ENCODE peak calls at places on chromosomes 5 and 9, in eight cellular contexts. R is endothelial cell; A is stimulated activated CD8-positive, alpha-beta memory T cell treated with anti-CD3 and anti-CD28 coated beads, Interleukin-7, amount 100 ng/mL, for 1 hour; N is tibial artery; F is nucleus accumbens; U is CD8-positive, alpha-beta T cell; P is neural crest cell; J is NCI-H1105 treated with DMSO at 0.1 percent for 48 hours. I is an unnamed sample.

GRCh38 chr5:86797677-86798076 is 179.9 kb downstream of the COX7C start:
- DNase-seq in F (no peak), J (no peak), P (no peak), A (no peak), U (no peak), N (no peak), R (no peak), I (no peak)

GRCh38 chr9:88090151-88090581 is 48.1 kb downstream of the SPATA31C2 start:
- DNase-seq in R (no peak), A (no peak), N (peak), J (no peak), P (no peak), U (no peak), F (no peak), I (no peak)

GRCh38 chr9:4665357-4665756 is 923 bp downstream of the SPATA6L start:
- DNase-seq in F (no peak), N (no peak), R (no peak), A (no peak), P (no peak), U (no peak), J (no peak), I (no peak)

GRCh38 chr5:109866051-109866450 is 176.3 kb downstream of the MAN2A1 start:
- DNase-seq in U (no peak), A (no peak), F (no peak), N (no peak), R (no peak), P (no peak), J (no peak), I (no peak)

GRCh38 chr9:137279741-137280477 is 2.4 kb downstream of the TOR4A start:
- DNase-seq in N (no peak), P (no peak), A (no peak), R (no peak), U (no peak), F (no peak), J (no peak), I (no peak)

GRCh38 chr5:107875834-107876233 is 205.1 kb upstream of the EFNA5 start:
- DNase-seq in F (no peak), N (peak), P (peak), A (no peak), J (no peak), R (no peak), U (no peak), I (no peak)

GRCh38 chr5:50962934-50963646 is 296.7 kb downstream of the PARP8 start:
- DNase-seq in F (peak), R (peak), N (peak), U (peak), A (peak), P (peak), J (peak), I (peak)

GRCh38 chr5:160087244-160087643 is 32.0 kb downstream of the PWWP2A start:
- DNase-seq in A (no peak), J (no peak), U (no peak), P (no peak), R (no peak), F (no peak), N (no peak), I (no peak)

GRCh38 chr5:179264641-179265528 is 80.4 kb downstream of the ADAMTS2 start:
- DNase-seq in R (no peak), P (no peak), A (no peak), F (no peak), N (no peak), J (no peak), U (no peak), I (no peak)

GRCh38 chr9:76996700-76997099 is 22.8 kb upstream of the FOXB2 start:
- DNase-seq in A (no peak), N (peak), R (peak), U (no peak), J (no peak), P (peak), F (no peak), I (peak)

GRCh38 chr5:76050131-76050530 is 33.1 kb upstream of the SV2C start:
- DNase-seq in R (no peak), P (no peak), J (no peak), N (no peak), A (no peak), U (no peak), F (no peak), I (no peak)